ENCODE peak calls at places on chromosomes 12 and 14, in six cellular contexts. Y is NCI-H345; N is CD8-positive, alpha-beta memory T cell; B is NCI-H1092; E is fibroblast of lung; D is T-helper 1 cell. U is an unnamed sample.

GRCh38 chr12:131190965-131191364 is 237.3 kb downstream of the ADGRD1 start:
- DNase-seq in E (no peak), Y (no peak), B (no peak), N (no peak), D (no peak), U (no peak)

GRCh38 chr14:35044939-35045797 is 904 bp upstream of the FAM177A1 start:
- DNase-seq in D (no peak), N (no peak), B (no peak), Y (no peak), E (peak), U (peak)

GRCh38 chr14:76902591-76902990 is 76.4 kb downstream of the LRRC74A start:
- DNase-seq in N (no peak), D (no peak), E (no peak), Y (no peak), B (no peak), U (no peak)

GRCh38 chr14:100537701-100538565 is 49.3 kb downstream of the BEGAIN start:
- DNase-seq in B (no peak), E (no peak), D (no peak), Y (no peak), N (no peak), U (peak)

GRCh38 chr14:32230695-32231280 is 27.7 kb upstream of the RNU6-8 start:
- DNase-seq in B (no peak), D (no peak), Y (no peak), N (no peak), E (peak), U (no peak)

GRCh38 chr12:68446896-68447806 is 115.0 kb upstream of the MDM1 start:
- DNase-seq in N (no peak), E (no peak), Y (peak), B (no peak), D (no peak), U (no peak)

GRCh38 chr14:92563359-92563758 is 49.8 kb downstream of the RIN3 start:
- DNase-seq in N (no peak), B (no peak), D (no peak), E (peak), Y (no peak), U (no peak)

GRCh38 chr14:93105362-93105761 is 10.4 kb downstream of the ITPK1 start:
- DNase-seq in Y (no peak), B (no peak), N (no peak), D (no peak), E (peak), U (no peak)

GRCh38 chr12:64696065-64696741 is 63.0 kb downstream of the GNS start:
- DNase-seq in E (peak), N (no peak), Y (peak), B (no peak), D (no peak), U (peak)

GRCh38 chr12:109963743-109964429 is 32.3 kb downstream of the GIT2 start:
- DNase-seq in D (no peak), E (peak), B (no peak), N (no peak), Y (no peak), U (no peak)

GRCh38 chr14:71745072-71745471 is 187.2 kb upstream of the RGS6 start:
- DNase-seq in E (no peak), Y (no peak), N (no peak), B (no peak), D (no peak), U (no peak)

GRCh38 chr14:64610049-64610746 is 60.4 kb downstream of the PPP1R36 start:
- DNase-seq in Y (peak), E (no peak), N (no peak), D (no peak), B (peak), U (no peak)

GRCh38 chr12:3190101-3190500 is 112.9 kb downstream of the TSPAN9 start:
- DNase-seq in B (no peak), Y (no peak), N (no peak), E (no peak), D (no peak), U (no peak)

GRCh38 chr14:56555921-56556570 is 23.6 kb upstream of the TMEM260 start:
- DNase-seq in B (no peak), D (no peak), Y (peak), E (peak), N (no peak), U (no peak)

GRCh38 chr12:56713345-56713744 is 11.8 kb downstream of the NACA start:
- DNase-seq in D (no peak), Y (no peak), B (no peak), N (no peak), E (no peak), U (no peak)

GRCh38 chr14:63717704-63718103 is 10.2 kb downstream of the SGPP1 start:
- DNase-seq in N (peak), E (peak), Y (peak), B (no peak), D (no peak), U (no peak)

GRCh38 chr14:83467811-83468210 is 1934.2 kb upstream of the SEL1L start:
- DNase-seq in N (no peak), D (no peak), B (no peak), Y (no peak), E (peak), U (peak)

GRCh38 chr12:2306012-2306411 is 253.2 kb downstream of the CACNA1C start:
- DNase-seq in D (no peak), Y (peak), B (peak), N (no peak), E (peak), U (no peak)

GRCh38 chr14:25841226-25841625 is 756.6 kb downstream of the NOVA1 start:
- DNase-seq in D (no peak), N (no peak), Y (no peak), B (no peak), E (peak), U (no peak)

GRCh38 chr12:6735448-6736191 is 11.8 kb downstream of the COPS7A start:
- DNase-seq in B (no peak), Y (peak), D (peak), E (peak), N (peak), U (peak)

GRCh38 chr12:107992870-107993451 is 136.1 kb upstream of the WSCD2 start:
- DNase-seq in D (no peak), E (peak), B (peak), N (no peak), Y (peak), U (peak)

GRCh38 chr14:52254086-52254485 is 13.4 kb upstream of the PTGDR start:
- DNase-seq in D (no peak), B (no peak), N (no peak), Y (no peak), E (no peak), U (no peak)

GRCh38 chr12:32115404-32116104 is 8.9 kb downstream of the BICD1 start:
- DNase-seq in Y (no peak), D (no peak), B (no peak), N (no peak), E (peak), U (peak)

GRCh38 chr12:59570134-59570533 is 25.7 kb upstream of the SLC16A7 start:
- DNase-seq in B (no peak), N (no peak), D (no peak), E (peak), Y (no peak), U (no peak)

GRCh38 chr12:32448581-32448980 is 49.2 kb downstream of the FGD4 start:
- DNase-seq in B (no peak), D (no peak), Y (no peak), N (no peak), E (peak), U (no peak)

GRCh38 chr12:65854629-65855028 is 30.3 kb downstream of the HMGA2 start:
- DNase-seq in B (no peak), E (peak), Y (no peak), D (no peak), N (no peak), U (no peak)

GRCh38 chr12:52217223-52217622 is 15.8 kb upstream of the KRT7 start:
- DNase-seq in Y (peak), B (no peak), E (no peak), D (no peak), N (no peak), U (no peak)

GRCh38 chr14:91394105-91395081 is 23.2 kb downstream of the CCDC88C start:
- DNase-seq in D (no peak), E (no peak), N (no peak), B (no peak), Y (peak), U (no peak)

GRCh38 chr14:74517731-74518130 is 24.2 kb downstream of the ISCA2 start:
- DNase-seq in N (no peak), B (no peak), E (no peak), D (no peak), Y (no peak), U (no peak)

GRCh38 chr14:60064491-60065072 is 27.1 kb upstream of the PCNX4 start:
- DNase-seq in Y (peak), E (peak), D (no peak), B (no peak), N (peak), U (no peak)